ENCODE peak calls at places on chromosomes 5 and 9, in nine cellular contexts. A is activated naive CD4-positive, alpha-beta T cell treated with Interleukin-2 at 50 U/mL for 16 hours; U is endothelial cell; T is T-cell; V is HTR-8/SVneo; Q is stimulated activated naive CD4-positive, alpha-beta T cell; L is HS-5; H is sigmoid colon; D is kidney tubule cell. J is an unnamed sample.
A peak's percentile ranks its signal among the peaks of the same experiment; 100 is the strongest.

GRCh38 chr5:154110781-154111180 is 72.0 kb downstream of the MFAP3 start:
- DNase-seq in Q (no peak), V (peak; percentile 3), H (no peak), T (no peak), D (peak; percentile 47), U (no peak), A (no peak), L (peak; percentile 28), J (no peak)

GRCh38 chr5:61582421-61582820 is 250.4 kb downstream of the ZSWIM6 start:
- DNase-seq in A (no peak), T (no peak), V (no peak), U (no peak), Q (no peak), H (no peak), D (no peak), L (no peak), J (no peak)

GRCh38 chr5:76402880-76403712 is at the start of gene IQGAP2:
- DNase-seq in V (peak; percentile 81), A (peak; percentile 83), U (peak; percentile 88), Q (peak; percentile 97), L (no peak), T (peak; percentile 81), D (peak; percentile 64), H (peak; percentile 77), J (peak; percentile 62)

GRCh38 chr9:113692264-113692663 is 183.8 kb upstream of the ZNF618 start:
- DNase-seq in L (no peak), H (no peak), Q (no peak), U (no peak), A (no peak), V (no peak), D (no peak), T (no peak), J (no peak)

GRCh38 chr5:1799110-1799601 is 481 bp downstream of the MRPL36 start:
- DNase-seq in A (no peak), T (no peak), V (peak; percentile 24), L (no peak), D (peak; percentile 22), U (peak; percentile 23), H (no peak), Q (peak; percentile 61), J (peak; percentile 22)

GRCh38 chr9:134291961-134292871 is 34.0 kb upstream of the RXRA start:
- DNase-seq in Q (no peak), A (no peak), T (no peak), U (no peak), D (no peak), L (no peak), H (no peak), V (no peak), J (no peak)

GRCh38 chr5:152838241-152838786 is 433.2 kb upstream of the NMUR2 start:
- DNase-seq in T (no peak), U (no peak), L (no peak), V (no peak), Q (no peak), H (no peak), A (no peak), D (no peak), J (no peak)

GRCh38 chr5:1516615-1517601 is 6.9 kb downstream of the LPCAT1 start:
- DNase-seq in A (no peak), D (peak; percentile 93), H (peak; percentile 54), T (no peak), V (no peak), L (peak; percentile 37), Q (no peak), U (no peak), J (no peak)

GRCh38 chr5:40549611-40550010 is 130.1 kb upstream of the PTGER4 start:
- DNase-seq in H (no peak), D (no peak), L (no peak), U (no peak), V (no peak), Q (no peak), T (no peak), A (no peak), J (no peak)

GRCh38 chr9:94687451-94687850 is 39.0 kb upstream of the AOPEP start:
- DNase-seq in L (no peak), U (no peak), A (no peak), D (no peak), Q (no peak), T (no peak), H (no peak), V (no peak), J (no peak)

GRCh38 chr5:122849746-122850145 is 4.3 kb downstream of the SNX24 start:
- DNase-seq in H (no peak), D (peak; percentile 88), Q (no peak), A (no peak), L (no peak), U (no peak), T (no peak), V (no peak), J (no peak)

GRCh38 chr5:31761877-31762276 is 122.9 kb downstream of the PDZD2 start:
- DNase-seq in Q (no peak), D (no peak), T (no peak), H (no peak), U (no peak), A (no peak), V (no peak), L (no peak), J (no peak)

GRCh38 chr5:172798422-172799215 is 27.6 kb upstream of the DUSP1 start:
- DNase-seq in L (peak; percentile 88), T (no peak), A (no peak), H (peak; percentile 84), U (no peak), Q (no peak), D (peak; percentile 87), V (peak; percentile 46), J (no peak)

GRCh38 chr5:51958473-51958872 is 575.2 kb downstream of the ISL1 start:
- DNase-seq in A (no peak), T (no peak), L (no peak), Q (no peak), V (no peak), D (no peak), U (no peak), H (no peak), J (no peak)

GRCh38 chr9:111943200-111943599 is 46.6 kb downstream of the UGCG start:
- DNase-seq in A (no peak), D (peak; percentile 62), H (no peak), T (no peak), V (no peak), Q (no peak), U (no peak), L (no peak), J (no peak)

GRCh38 chr9:136244116-136244775 is 1.4 kb downstream of the QSOX2 start:
- DNase-seq in A (peak; percentile 74), H (no peak), U (no peak), L (no peak), V (no peak), D (peak; percentile 46), Q (peak; percentile 40), T (no peak), J (peak; percentile 76)

GRCh38 chr9:21831841-21832509 is 29.5 kb downstream of the MTAP start:
- DNase-seq in Q (no peak), L (peak; percentile 78), A (peak; percentile 37), V (peak; percentile 32), H (no peak), U (no peak), T (no peak), D (peak; percentile 95), J (peak; percentile 7)

GRCh38 chr5:14810941-14811573 is 60.5 kb downstream of the ANKH start:
- DNase-seq in V (no peak), L (no peak), H (no peak), U (no peak), D (no peak), A (no peak), T (no peak), Q (no peak), J (no peak)

GRCh38 chr9:80707120-80707519 is 982.2 kb downstream of the TLE1 start:
- DNase-seq in V (no peak), H (no peak), L (peak; percentile 31), U (no peak), D (peak; percentile 97), A (no peak), Q (no peak), T (no peak), J (no peak)

GRCh38 chr5:111129938-111130337 is 37.8 kb downstream of the WDR36 start:
- DNase-seq in V (no peak), L (no peak), T (no peak), U (no peak), H (no peak), Q (no peak), A (no peak), D (peak; percentile 16), J (no peak)